ENCODE peak calls at places on chromosomes 13 and 19, in five cellular contexts. J is MM.1S, M is endodermal cell, B is tibial artery, Y is heart right ventricle. C is an unnamed sample. For H3K4me1 and H3K9me3, the result is how much of the 10 kb centered on the place peaks cover.

GRCh38 chr13:73702419-73703071 is 431.7 kb downstream of the KLF12 start:
- DNase-seq in J (peak), M (no peak), B (no peak), Y (no peak), C (no peak)

GRCh38 chr19:12715102-12715501 is 8.6 kb downstream of the TNPO2 start:
- DNase-seq in J (no peak), M (no peak), B (no peak), Y (no peak), C (no peak)

GRCh38 chr13:60043262-60043661 is 120.5 kb downstream of the DIAPH3 start:
- DNase-seq in J (no peak), M (no peak), B (no peak), Y (no peak), C (no peak)

GRCh38 chr13:65497265-65497664 is 1732.9 kb downstream of the PCDH9 start:
- DNase-seq in J (no peak), M (no peak), B (no peak), Y (no peak), C (no peak)

GRCh38 chr19:57947419-57948134 is at the start of gene ZNF256:
- DNase-seq in J (no peak), M (peak), B (peak), Y (peak), C (peak)

GRCh38 chr13:91406619-91407018 is 8.2 kb downstream of the GPC5 start:
- DNase-seq in J (peak), M (peak), B (no peak), Y (no peak), C (peak)

GRCh38 chr19:23410155-23410554 is 14.9 kb upstream of the ZNF91 start:
- DNase-seq in J (no peak), M (no peak), B (no peak), Y (no peak), C (no peak)

GRCh38 chr19:2552859-2553258 is 76.9 kb downstream of the GADD45B start:
- DNase-seq in J (peak), M (no peak), B (no peak), Y (no peak), C (no peak)

DNA sequence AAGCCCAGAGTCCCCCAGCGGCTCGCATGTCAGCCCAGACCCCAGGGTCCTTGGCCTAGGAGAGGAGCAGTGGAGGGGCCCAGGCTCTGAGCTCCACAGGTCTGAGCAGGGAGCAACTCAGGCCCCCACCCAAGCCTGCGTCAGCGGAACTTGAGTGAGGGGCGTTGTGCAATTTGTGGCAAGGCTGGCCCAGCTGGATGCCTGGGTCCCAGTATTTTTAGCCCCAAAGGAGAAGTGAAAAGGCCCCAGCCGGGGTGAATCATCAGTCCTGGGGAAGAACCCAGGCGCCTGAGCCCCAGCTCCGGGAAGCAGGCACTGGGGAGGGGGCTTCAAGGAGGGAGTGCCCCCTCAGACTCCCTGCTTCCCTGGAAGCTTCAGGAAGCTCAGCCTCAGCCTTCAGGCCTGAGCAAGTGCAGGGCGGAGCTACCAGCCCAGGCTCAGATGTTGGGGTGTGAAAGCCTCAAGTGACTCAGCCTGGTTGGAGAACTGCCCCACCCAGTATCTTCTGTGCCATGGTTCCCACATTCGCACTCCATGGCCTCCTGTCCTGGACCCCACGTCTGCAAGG is 7.2 kb downstream of the MED29 start:
- DNase-seq in J (peak), M (no peak), B (peak), Y (peak), C (no peak)
- H3K4me1 ChIP-seq in J (under half), M (under half), B (under half), Y (under half), C (under half)

GRCh38 chr19:27738569-27739193 is 1474.3 kb downstream of the UQCRFS1 start:
- DNase-seq in J (peak), M (no peak), B (no peak), Y (no peak), C (no peak)

GRCh38 chr19:27733551-27734266 is 1479.2 kb downstream of the UQCRFS1 start:
- DNase-seq in J (no peak), M (no peak), B (no peak), Y (no peak), C (no peak)

GRCh38 chr19:27736225-27736624 is 1476.7 kb downstream of the UQCRFS1 start:
- DNase-seq in J (peak), M (peak), B (no peak), Y (no peak), C (no peak)

GRCh38 chr19:27735314-27735713 is 1477.6 kb downstream of the UQCRFS1 start:
- DNase-seq in J (no peak), M (peak), B (no peak), Y (no peak), C (no peak)

GRCh38 chr19:27734496-27735220 is 1478.3 kb downstream of the UQCRFS1 start:
- DNase-seq in J (no peak), M (no peak), B (no peak), Y (no peak), C (no peak)
- H3K9me3 ChIP-seq in J (under half), M (under half), B (half or more), Y (under half), C (under half)

DNA sequence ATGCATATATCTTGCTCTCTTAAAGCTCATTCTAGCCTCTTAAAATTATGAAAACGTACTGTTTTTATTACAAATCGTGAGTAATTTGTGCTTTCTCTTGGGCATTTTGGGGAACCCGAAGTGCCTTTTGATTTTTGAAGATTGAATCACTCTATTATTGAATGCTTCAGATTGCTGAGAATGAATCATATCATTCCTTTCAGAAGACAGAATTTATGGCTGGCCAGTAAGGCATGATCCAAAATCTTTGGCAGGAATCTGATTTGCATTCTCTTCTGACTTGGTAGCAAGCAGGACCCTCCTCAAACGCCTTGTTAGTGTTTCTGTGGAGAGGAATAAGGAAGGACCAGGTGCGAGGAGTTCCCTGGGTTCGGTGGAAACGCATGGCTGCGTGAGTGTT is 49.5 kb downstream of the STARD13 start:
- DNase-seq in J (no peak), M (no peak), B (no peak), Y (no peak), C (no peak)
- H3K4me1 ChIP-seq in J (under half), M (under half), B (under half), Y (under half), C (under half)

GRCh38 chr19:9324584-9324962 is 594 bp downstream of the ZNF559 start:
- DNase-seq in J (no peak), M (no peak), B (no peak), Y (no peak), C (no peak)

GRCh38 chr19:9323919-9324583 is at the start of gene ZNF559:
- DNase-seq in J (peak), M (peak), B (peak), Y (peak), C (peak)

DNA sequence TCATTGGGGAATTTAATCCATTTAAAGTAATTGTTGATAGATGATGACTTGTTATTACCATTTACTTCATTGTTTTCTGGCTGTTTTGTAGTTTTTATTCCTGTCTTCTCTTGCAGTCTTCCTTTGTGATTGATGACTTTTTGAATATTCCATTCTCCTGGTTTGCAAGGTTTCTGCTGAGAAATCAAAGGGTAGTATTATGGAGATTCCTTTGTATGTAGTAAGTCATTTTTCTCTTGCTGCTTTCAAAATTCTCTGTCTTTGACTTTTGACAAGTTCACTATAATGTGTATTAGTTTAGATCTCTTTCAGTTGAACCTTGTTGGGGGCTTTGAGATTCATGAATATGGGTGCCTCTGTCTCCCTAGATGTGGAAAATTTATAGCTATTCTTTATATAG is 6.0 kb downstream of the ZNF559 start:
- DNase-seq in J (no peak), M (no peak), B (no peak), Y (no peak), C (no peak)
- H3K9me3 ChIP-seq in J (under half), M (half or more), B (half or more), Y (under half), C (under half)

GRCh38 chr19:4343056-4343844 is at the start of gene MPND:
- DNase-seq in J (peak), M (peak), B (peak), Y (peak), C (peak)
- H3K4me1 ChIP-seq in J (under half), M (under half), B (under half), Y (under half), C (under half)

GRCh38 chr19:37098570-37098969 is 20.3 kb downstream of the ZNF420 start:
- DNase-seq in J (no peak), M (no peak), B (no peak), Y (no peak), C (no peak)
- H3K9me3 ChIP-seq in J (under half), M (half or more), B (half or more), Y (under half), C (under half)

DNA sequence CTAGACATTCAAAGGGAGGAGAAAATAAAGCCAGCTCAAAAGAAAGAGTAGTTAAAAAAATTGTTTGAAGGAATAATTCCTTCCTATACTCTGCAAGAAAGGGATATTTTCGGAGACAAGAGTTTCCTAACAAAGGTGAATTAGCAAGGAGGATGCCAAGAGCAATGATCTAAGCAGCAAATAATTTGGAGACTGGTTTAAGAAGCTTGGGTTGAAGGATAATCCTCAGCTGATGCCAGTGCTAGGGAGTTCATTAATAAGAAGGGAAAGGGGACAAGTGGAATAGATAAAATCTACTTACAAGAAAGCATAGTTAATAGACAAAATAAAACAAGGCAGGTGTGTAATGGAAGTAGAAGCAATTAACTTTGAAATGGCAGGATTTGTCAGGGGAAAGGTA is 372.3 kb downstream of the NDFIP2 start:
- DNase-seq in J (no peak), M (no peak), B (no peak), Y (no peak), C (no peak)
- H3K4me1 ChIP-seq in J (under half), M (under half), B (under half), Y (under half), C (under half)